ENCODE peak calls at places on chromosomes 11 and 22, in eight cellular contexts. G, T, A, I, Z, C, R and D are unnamed samples.
A peak's percentile ranks its signal among the peaks of the same experiment; 100 is the strongest.

GRCh38 chr11:44947114-44947513 is 3.6 kb downstream of the TP53I11 start:
- DNase-seq in G (no peak), T (no peak), A (no peak), I (no peak), Z (no peak), C (no peak), R (no peak), D (no peak)

GRCh38 chr11:107011977-107012376 is 6.3 kb downstream of the GUCY1A2 start:
- DNase-seq in G (no peak), T (no peak), A (no peak), I (no peak), Z (peak; percentile 12), C (no peak), R (peak; percentile 26), D (no peak)

GRCh38 chr22:23270212-23270733 is 90.0 kb downstream of the BCR start:
- DNase-seq in G (no peak), T (peak; percentile 20), A (no peak), I (no peak), Z (no peak), C (no peak), R (no peak), D (no peak)

GRCh38 chr11:15618583-15619032 is 503.9 kb downstream of the INSC start:
- DNase-seq in G (no peak), T (no peak), A (no peak), I (no peak), Z (no peak), C (no peak), R (no peak), D (no peak)

GRCh38 chr11:72704028-72704782 is 30.0 kb upstream of the PDE2A start:
- DNase-seq in G (no peak), T (no peak), A (no peak), I (no peak), Z (peak; percentile 33), C (no peak), R (no peak), D (no peak)

GRCh38 chr22:33539202-33539901 is 380.9 kb downstream of the LARGE1 start:
- DNase-seq in G (no peak), T (no peak), A (no peak), I (no peak), Z (no peak), C (no peak), R (no peak), D (no peak)

GRCh38 chr22:49929553-49929979 is 11.1 kb downstream of the CRELD2 start:
- DNase-seq in G (peak; percentile 89), T (peak; percentile 34), A (peak; percentile 62), I (no peak), Z (peak; percentile 46), C (peak; percentile 98), R (no peak), D (peak; percentile 72)

GRCh38 chr11:43943931-43944751 is 1.7 kb downstream of the C11orf96 start:
- DNase-seq in G (peak; percentile 25), T (no peak), A (no peak), I (no peak), Z (peak; percentile 21), C (no peak), R (peak; percentile 43), D (peak; percentile 37)

GRCh38 chr11:102453286-102453797 is 777 bp upstream of the TMEM123 start:
- DNase-seq in G (no peak), T (no peak), A (no peak), I (no peak), Z (no peak), C (no peak), R (peak; percentile 22), D (no peak)

GRCh38 chr11:78957481-78958245 is 383.0 kb upstream of the NARS2 start:
- DNase-seq in G (no peak), T (no peak), A (no peak), I (no peak), Z (no peak), C (no peak), R (no peak), D (no peak)